ENCODE peak calls at places on chromosomes 7 and 10, in eight cellular contexts. One of them, this sample, is unnamed.

GRCh38 chr10:34547695-34548094 is 267.4 kb downstream of the PARD3 start:
- DNase-seq in cerebellar cortex: no peak
- DNase-seq in iPS DF 19.7: no peak
- DNase-seq in foreskin melanocyte: no peak
- DNase-seq in NCI-H2029: no peak
- DNase-seq in AG04449: no peak
- DNase-seq in AG09319: no peak
- DNase-seq in GM12865: no peak
- DNase-seq in this sample: no peak

GRCh38 chr7:65397730-65398142 is 24.1 kb downstream of the ZNF92 start:
- DNase-seq in cerebellar cortex: no peak
- DNase-seq in GM12865: no peak
- DNase-seq in AG04449: no peak
- DNase-seq in iPS DF 19.7: no peak
- DNase-seq in foreskin melanocyte: no peak
- DNase-seq in AG09319: no peak
- DNase-seq in NCI-H2029: peak
- DNase-seq in this sample: peak

GRCh38 chr7:13920053-13920697 is 69.3 kb downstream of the ETV1 start:
- DNase-seq in GM12865: no peak
- DNase-seq in AG09319: peak
- DNase-seq in cerebellar cortex: peak
- DNase-seq in iPS DF 19.7: no peak
- DNase-seq in NCI-H2029: peak
- DNase-seq in foreskin melanocyte: peak
- DNase-seq in AG04449: peak
- DNase-seq in this sample: peak

GRCh38 chr10:99966306-99966705 is 43.4 kb downstream of the DNMBP start:
- DNase-seq in GM12865: no peak
- DNase-seq in AG09319: no peak
- DNase-seq in iPS DF 19.7: no peak
- DNase-seq in NCI-H2029: no peak
- DNase-seq in foreskin melanocyte: no peak
- DNase-seq in cerebellar cortex: no peak
- DNase-seq in AG04449: peak
- DNase-seq in this sample: peak

GRCh38 chr10:63700935-63701263 is 179.7 kb downstream of the REEP3 start:
- DNase-seq in GM12865: no peak
- DNase-seq in foreskin melanocyte: no peak
- DNase-seq in NCI-H2029: no peak
- DNase-seq in cerebellar cortex: no peak
- DNase-seq in iPS DF 19.7: no peak
- DNase-seq in AG04449: no peak
- DNase-seq in AG09319: no peak
- DNase-seq in this sample: no peak

GRCh38 chr10:50281967-50282522 is 30.7 kb upstream of the ASAH2 start:
- DNase-seq in AG09319: no peak
- DNase-seq in GM12865: no peak
- DNase-seq in iPS DF 19.7: no peak
- DNase-seq in foreskin melanocyte: no peak
- DNase-seq in AG04449: no peak
- DNase-seq in cerebellar cortex: no peak
- DNase-seq in NCI-H2029: no peak
- DNase-seq in this sample: no peak

GRCh38 chr10:126420571-126421275 is 32.4 kb upstream of the ADAM12 start:
- DNase-seq in cerebellar cortex: no peak
- DNase-seq in foreskin melanocyte: no peak
- DNase-seq in NCI-H2029: no peak
- DNase-seq in AG09319: peak
- DNase-seq in iPS DF 19.7: no peak
- DNase-seq in AG04449: no peak
- DNase-seq in GM12865: no peak
- DNase-seq in this sample: no peak

GRCh38 chr7:51278797-51279196 is 37.8 kb downstream of the COBL start:
- DNase-seq in iPS DF 19.7: no peak
- DNase-seq in AG09319: no peak
- DNase-seq in AG04449: no peak
- DNase-seq in foreskin melanocyte: no peak
- DNase-seq in GM12865: no peak
- DNase-seq in cerebellar cortex: no peak
- DNase-seq in NCI-H2029: peak
- DNase-seq in this sample: no peak

GRCh38 chr10:12719365-12719764 is 282.1 kb downstream of the CCDC3 start:
- DNase-seq in NCI-H2029: no peak
- DNase-seq in AG09319: no peak
- DNase-seq in foreskin melanocyte: no peak
- DNase-seq in iPS DF 19.7: no peak
- DNase-seq in GM12865: no peak
- DNase-seq in AG04449: no peak
- DNase-seq in cerebellar cortex: no peak
- DNase-seq in this sample: no peak

GRCh38 chr7:98869374-98870070 is at the start of gene TMEM130:
- DNase-seq in AG09319: no peak
- DNase-seq in cerebellar cortex: no peak
- DNase-seq in GM12865: no peak
- DNase-seq in foreskin melanocyte: no peak
- DNase-seq in NCI-H2029: no peak
- DNase-seq in AG04449: no peak
- DNase-seq in iPS DF 19.7: no peak
- DNase-seq in this sample: no peak

GRCh38 chr10:125000366-125001312 is 58.7 kb downstream of the ZRANB1 start:
- DNase-seq in cerebellar cortex: peak
- DNase-seq in AG09319: no peak
- DNase-seq in NCI-H2029: no peak
- DNase-seq in iPS DF 19.7: no peak
- DNase-seq in AG04449: no peak
- DNase-seq in foreskin melanocyte: no peak
- DNase-seq in GM12865: no peak
- DNase-seq in this sample: peak

GRCh38 chr7:151109094-151110048 is 23.1 kb downstream of the AGAP3 start:
- DNase-seq in foreskin melanocyte: no peak
- DNase-seq in cerebellar cortex: no peak
- DNase-seq in AG04449: no peak
- DNase-seq in NCI-H2029: no peak
- DNase-seq in iPS DF 19.7: no peak
- DNase-seq in AG09319: peak
- DNase-seq in GM12865: no peak
- DNase-seq in this sample: no peak

GRCh38 chr7:7569615-7570014 is 2.9 kb downstream of the MIOS start:
- DNase-seq in AG09319: no peak
- DNase-seq in cerebellar cortex: no peak
- DNase-seq in foreskin melanocyte: no peak
- DNase-seq in iPS DF 19.7: no peak
- DNase-seq in GM12865: peak
- DNase-seq in NCI-H2029: no peak
- DNase-seq in AG04449: no peak
- DNase-seq in this sample: no peak

GRCh38 chr7:35003679-35004278 is 33.5 kb downstream of the DPY19L1 start:
- DNase-seq in AG04449: peak
- DNase-seq in foreskin melanocyte: peak
- DNase-seq in NCI-H2029: peak
- DNase-seq in cerebellar cortex: no peak
- DNase-seq in GM12865: no peak
- DNase-seq in AG09319: no peak
- DNase-seq in iPS DF 19.7: no peak
- DNase-seq in this sample: peak

GRCh38 chr7:142603870-142604448 is 145.3 kb upstream of the PRSS1 start:
- DNase-seq in foreskin melanocyte: peak
- DNase-seq in NCI-H2029: peak
- DNase-seq in cerebellar cortex: peak
- DNase-seq in iPS DF 19.7: no peak
- DNase-seq in AG09319: peak
- DNase-seq in AG04449: no peak
- DNase-seq in GM12865: peak
- DNase-seq in this sample: peak

GRCh38 chr7:23254051-23254681 is 7.6 kb downstream of the GPNMB start:
- DNase-seq in cerebellar cortex: no peak
- DNase-seq in AG09319: no peak
- DNase-seq in GM12865: no peak
- DNase-seq in AG04449: no peak
- DNase-seq in foreskin melanocyte: no peak
- DNase-seq in iPS DF 19.7: no peak
- DNase-seq in NCI-H2029: no peak
- DNase-seq in this sample: no peak

GRCh38 chr7:150367187-150367510 is 1.5 kb upstream of the REPIN1 start:
- DNase-seq in AG04449: no peak
- DNase-seq in cerebellar cortex: no peak
- DNase-seq in AG09319: no peak
- DNase-seq in foreskin melanocyte: no peak
- DNase-seq in iPS DF 19.7: no peak
- DNase-seq in GM12865: peak
- DNase-seq in NCI-H2029: peak
- DNase-seq in this sample: no peak

GRCh38 chr10:94403823-94404228 is 1.5 kb downstream of the TBC1D12 start:
- DNase-seq in AG04449: no peak
- DNase-seq in cerebellar cortex: peak
- DNase-seq in iPS DF 19.7: no peak
- DNase-seq in NCI-H2029: peak
- DNase-seq in GM12865: no peak
- DNase-seq in AG09319: no peak
- DNase-seq in foreskin melanocyte: no peak
- DNase-seq in this sample: no peak

GRCh38 chr10:79128923-79129305 is 60.1 kb downstream of the ZMIZ1 start:
- DNase-seq in foreskin melanocyte: no peak
- DNase-seq in AG09319: no peak
- DNase-seq in iPS DF 19.7: no peak
- DNase-seq in AG04449: no peak
- DNase-seq in GM12865: no peak
- DNase-seq in NCI-H2029: no peak
- DNase-seq in cerebellar cortex: no peak
- DNase-seq in this sample: no peak

GRCh38 chr7:44290250-44290616 is 35.2 kb downstream of the CAMK2B start:
- DNase-seq in AG04449: no peak
- DNase-seq in NCI-H2029: no peak
- DNase-seq in iPS DF 19.7: no peak
- DNase-seq in GM12865: no peak
- DNase-seq in AG09319: no peak
- DNase-seq in cerebellar cortex: no peak
- DNase-seq in foreskin melanocyte: no peak
- DNase-seq in this sample: no peak

GRCh38 chr10:70359017-70359550 is 23.3 kb downstream of the LRRC20 start:
- DNase-seq in NCI-H2029: no peak
- DNase-seq in foreskin melanocyte: no peak
- DNase-seq in AG04449: no peak
- DNase-seq in GM12865: no peak
- DNase-seq in iPS DF 19.7: no peak
- DNase-seq in AG09319: no peak
- DNase-seq in cerebellar cortex: no peak
- DNase-seq in this sample: peak

GRCh38 chr7:82729172-82730030 is 285.8 kb upstream of the CACNA2D1 start:
- DNase-seq in GM12865: peak
- DNase-seq in cerebellar cortex: peak
- DNase-seq in AG04449: no peak
- DNase-seq in NCI-H2029: peak
- DNase-seq in AG09319: peak
- DNase-seq in foreskin melanocyte: no peak
- DNase-seq in iPS DF 19.7: no peak
- DNase-seq in this sample: no peak

This sample was measured in Caco-2.